ENCODE peak calls at places on chromosomes 5 and 9, in seven cellular contexts. One of them, this sample, is unnamed.

GRCh38 chr5:88117546-88117945 is 151.1 kb downstream of the TMEM161B start:
- DNase-seq in stimulated activated CD4-positive, alpha-beta T cell treated with anti-CD3 and anti-CD28 coated beads, Interleukin-1b, Interleukin-23, amount 100 ng/mL, for 4 hours: no peak
- DNase-seq in fibroblast of lung: no peak
- DNase-seq in NCI-H1417: no peak
- DNase-seq in H7: no peak
- DNase-seq in RWPE1: no peak
- DNase-seq in DMS 273 treated with DMSO at 0.1 percent for 48 hours: no peak
- DNase-seq in this sample: no peak

GRCh38 chr5:122499617-122500016 is 187.6 kb downstream of the SNCAIP start:
- DNase-seq in H7: no peak
- DNase-seq in stimulated activated CD4-positive, alpha-beta T cell treated with anti-CD3 and anti-CD28 coated beads, Interleukin-1b, Interleukin-23, amount 100 ng/mL, for 4 hours: no peak
- DNase-seq in RWPE1: no peak
- DNase-seq in NCI-H1417: no peak
- DNase-seq in fibroblast of lung: no peak
- DNase-seq in DMS 273 treated with DMSO at 0.1 percent for 48 hours: no peak
- DNase-seq in this sample: no peak

GRCh38 chr9:129383005-129383414 is 204.9 kb upstream of the IER5L start:
- DNase-seq in NCI-H1417: peak
- DNase-seq in RWPE1: peak
- DNase-seq in fibroblast of lung: no peak
- DNase-seq in stimulated activated CD4-positive, alpha-beta T cell treated with anti-CD3 and anti-CD28 coated beads, Interleukin-1b, Interleukin-23, amount 100 ng/mL, for 4 hours: no peak
- DNase-seq in H7: peak
- DNase-seq in DMS 273 treated with DMSO at 0.1 percent for 48 hours: no peak
- DNase-seq in this sample: peak

GRCh38 chr5:109865636-109866035 is 175.9 kb downstream of the MAN2A1 start:
- DNase-seq in NCI-H1417: no peak
- DNase-seq in H7: no peak
- DNase-seq in RWPE1: peak
- DNase-seq in fibroblast of lung: peak
- DNase-seq in DMS 273 treated with DMSO at 0.1 percent for 48 hours: peak
- DNase-seq in stimulated activated CD4-positive, alpha-beta T cell treated with anti-CD3 and anti-CD28 coated beads, Interleukin-1b, Interleukin-23, amount 100 ng/mL, for 4 hours: no peak
- DNase-seq in this sample: peak

GRCh38 chr9:89528131-89528530 is 30.2 kb upstream of the SEMA4D start:
- DNase-seq in fibroblast of lung: no peak
- DNase-seq in NCI-H1417: no peak
- DNase-seq in DMS 273 treated with DMSO at 0.1 percent for 48 hours: no peak
- DNase-seq in H7: no peak
- DNase-seq in stimulated activated CD4-positive, alpha-beta T cell treated with anti-CD3 and anti-CD28 coated beads, Interleukin-1b, Interleukin-23, amount 100 ng/mL, for 4 hours: no peak
- DNase-seq in RWPE1: no peak
- DNase-seq in this sample: no peak

GRCh38 chr5:132653716-132654115 is 4.3 kb upstream of the IL13 start:
- DNase-seq in H7: peak
- DNase-seq in stimulated activated CD4-positive, alpha-beta T cell treated with anti-CD3 and anti-CD28 coated beads, Interleukin-1b, Interleukin-23, amount 100 ng/mL, for 4 hours: no peak
- DNase-seq in fibroblast of lung: no peak
- DNase-seq in NCI-H1417: no peak
- DNase-seq in RWPE1: no peak
- DNase-seq in DMS 273 treated with DMSO at 0.1 percent for 48 hours: peak
- DNase-seq in this sample: no peak

GRCh38 chr9:111868475-111868874 is 28.1 kb upstream of the UGCG start:
- DNase-seq in DMS 273 treated with DMSO at 0.1 percent for 48 hours: no peak
- DNase-seq in NCI-H1417: no peak
- DNase-seq in stimulated activated CD4-positive, alpha-beta T cell treated with anti-CD3 and anti-CD28 coated beads, Interleukin-1b, Interleukin-23, amount 100 ng/mL, for 4 hours: no peak
- DNase-seq in fibroblast of lung: no peak
- DNase-seq in H7: peak
- DNase-seq in RWPE1: no peak
- DNase-seq in this sample: no peak

GRCh38 chr9:128128836-128129590 is 1.5 kb upstream of the PTGES2 start:
- DNase-seq in RWPE1: no peak
- DNase-seq in fibroblast of lung: no peak
- DNase-seq in stimulated activated CD4-positive, alpha-beta T cell treated with anti-CD3 and anti-CD28 coated beads, Interleukin-1b, Interleukin-23, amount 100 ng/mL, for 4 hours: no peak
- DNase-seq in DMS 273 treated with DMSO at 0.1 percent for 48 hours: no peak
- DNase-seq in H7: peak
- DNase-seq in NCI-H1417: peak
- DNase-seq in this sample: no peak

GRCh38 chr5:27241564-27242257 is 203.3 kb upstream of the CDH9 start:
- DNase-seq in NCI-H1417: no peak
- DNase-seq in H7: no peak
- DNase-seq in fibroblast of lung: peak
- DNase-seq in DMS 273 treated with DMSO at 0.1 percent for 48 hours: no peak
- DNase-seq in stimulated activated CD4-positive, alpha-beta T cell treated with anti-CD3 and anti-CD28 coated beads, Interleukin-1b, Interleukin-23, amount 100 ng/mL, for 4 hours: no peak
- DNase-seq in RWPE1: peak
- DNase-seq in this sample: peak

GRCh38 chr5:141636413-141637265 is at the start of the genes HDAC3 and RELL2:
- DNase-seq in RWPE1: peak
- DNase-seq in fibroblast of lung: peak
- DNase-seq in stimulated activated CD4-positive, alpha-beta T cell treated with anti-CD3 and anti-CD28 coated beads, Interleukin-1b, Interleukin-23, amount 100 ng/mL, for 4 hours: peak
- DNase-seq in DMS 273 treated with DMSO at 0.1 percent for 48 hours: peak
- DNase-seq in NCI-H1417: peak
- DNase-seq in H7: peak
- DNase-seq in this sample: peak

GRCh38 chr9:83996126-83996525 is 15.5 kb downstream of the RMI1 start:
- DNase-seq in fibroblast of lung: no peak
- DNase-seq in H7: no peak
- DNase-seq in DMS 273 treated with DMSO at 0.1 percent for 48 hours: no peak
- DNase-seq in NCI-H1417: no peak
- DNase-seq in RWPE1: no peak
- DNase-seq in stimulated activated CD4-positive, alpha-beta T cell treated with anti-CD3 and anti-CD28 coated beads, Interleukin-1b, Interleukin-23, amount 100 ng/mL, for 4 hours: no peak
- DNase-seq in this sample: no peak

GRCh38 chr9:97737429-97737828 is 40.3 kb upstream of the XPA start:
- DNase-seq in stimulated activated CD4-positive, alpha-beta T cell treated with anti-CD3 and anti-CD28 coated beads, Interleukin-1b, Interleukin-23, amount 100 ng/mL, for 4 hours: no peak
- DNase-seq in DMS 273 treated with DMSO at 0.1 percent for 48 hours: no peak
- DNase-seq in NCI-H1417: no peak
- DNase-seq in H7: peak
- DNase-seq in RWPE1: peak
- DNase-seq in fibroblast of lung: no peak
- DNase-seq in this sample: no peak

GRCh38 chr5:114360816-114361723 is 800 bp upstream of the KCNN2 start:
- DNase-seq in H7: peak
- DNase-seq in NCI-H1417: peak
- DNase-seq in RWPE1: peak
- DNase-seq in stimulated activated CD4-positive, alpha-beta T cell treated with anti-CD3 and anti-CD28 coated beads, Interleukin-1b, Interleukin-23, amount 100 ng/mL, for 4 hours: no peak
- DNase-seq in DMS 273 treated with DMSO at 0.1 percent for 48 hours: peak
- DNase-seq in fibroblast of lung: peak
- DNase-seq in this sample: peak

GRCh38 chr5:3377831-3378230 is 217.8 kb upstream of the IRX1 start:
- DNase-seq in fibroblast of lung: no peak
- DNase-seq in stimulated activated CD4-positive, alpha-beta T cell treated with anti-CD3 and anti-CD28 coated beads, Interleukin-1b, Interleukin-23, amount 100 ng/mL, for 4 hours: no peak
- DNase-seq in RWPE1: no peak
- DNase-seq in NCI-H1417: no peak
- DNase-seq in DMS 273 treated with DMSO at 0.1 percent for 48 hours: no peak
- DNase-seq in H7: no peak
- DNase-seq in this sample: no peak

This sample was measured in foreskin fibroblast.